ENCODE peak calls at places on chromosomes 4 and X, in eight cellular contexts. D is tibial artery; R is lower lobe of right lung; L is CD8-positive, alpha-beta memory T cell; Z is foreskin keratinocyte; G is brain microvascular endothelial cell; Y is left lung; F is upper lobe of right lung. J is an unnamed sample.

GRCh38 chr4:109125084-109125483 is 177.4 kb downstream of the COL25A1 start:
- DNase-seq in D (no peak), R (no peak), L (no peak), Z (no peak), G (no peak), Y (no peak), F (no peak), J (no peak)

GRCh38 chr4:3223346-3223745 is 25.6 kb upstream of the MSANTD1 start:
- DNase-seq in D (peak; percentile 46), R (peak; percentile 37), L (no peak), Z (no peak), G (no peak), Y (no peak), F (peak; percentile 42), J (no peak)

GRCh38 chr4:159401791-159402380 is 299.0 kb downstream of the RAPGEF2 start:
- DNase-seq in D (no peak), R (no peak), L (no peak), Z (peak; percentile 86), G (peak; percentile 93), Y (no peak), F (no peak), J (peak; percentile 34)

GRCh38 chr4:102535398-102536082 is 34.4 kb downstream of the NFKB1 start:
- DNase-seq in D (no peak), R (no peak), L (no peak), Z (peak; percentile 29), G (peak; percentile 42), Y (no peak), F (no peak), J (no peak)

GRCh38 chr4:4575284-4576211 is 33.7 kb upstream of the STX18 start:
- DNase-seq in D (peak; percentile 70), R (peak; percentile 84), L (peak; percentile 57), Z (no peak), G (peak; percentile 6), Y (peak; percentile 78), F (peak; percentile 90), J (no peak)

GRCh38 chr4:158588285-158588684 is 66.6 kb downstream of the RXFP1 start:
- DNase-seq in D (no peak), R (no peak), L (no peak), Z (no peak), G (no peak), Y (no peak), F (no peak), J (no peak)

GRCh38 chr4:150722908-150723362 is 141.0 kb downstream of the MAB21L2 start:
- DNase-seq in D (peak; percentile 97), R (peak; percentile 79), L (no peak), Z (peak; percentile 21), G (peak; percentile 62), Y (peak; percentile 82), F (peak; percentile 86), J (no peak)

GRCh38 chrX:124493984-124494383 is 147.6 kb downstream of the SH2D1A start:
- DNase-seq in D (no peak), R (no peak), L (no peak), Z (no peak), G (no peak), Y (no peak), F (no peak), J (no peak)

GRCh38 chr4:161823450-161823849 is 340.4 kb downstream of the FSTL5 start:
- DNase-seq in D (no peak), R (no peak), L (no peak), Z (no peak), G (no peak), Y (no peak), F (no peak), J (no peak)

GRCh38 chr4:113327513-113327912 is 278.1 kb downstream of the ANK2 start:
- DNase-seq in D (no peak), R (no peak), L (no peak), Z (no peak), G (no peak), Y (no peak), F (no peak), J (no peak)

GRCh38 chr4:16437836-16438235 is 211.6 kb upstream of the TAPT1 start:
- DNase-seq in D (no peak), R (no peak), L (no peak), Z (no peak), G (peak; percentile 16), Y (no peak), F (no peak), J (no peak)

GRCh38 chr4:177505171-177505615 is 63.0 kb upstream of the AGA start:
- DNase-seq in D (no peak), R (no peak), L (no peak), Z (no peak), G (no peak), Y (no peak), F (no peak), J (no peak)

GRCh38 chr4:107666134-107666533 is 53.9 kb downstream of the PAPSS1 start:
- DNase-seq in D (no peak), R (no peak), L (no peak), Z (no peak), G (no peak), Y (no peak), F (no peak), J (no peak)

GRCh38 chr4:84177831-84178230 is 321.3 kb downstream of the NKX6-1 start:
- DNase-seq in D (no peak), R (no peak), L (no peak), Z (no peak), G (no peak), Y (no peak), F (no peak), J (no peak)

GRCh38 chrX:46837543-46838481 is 969 bp downstream of the RP2 start:
- DNase-seq in D (no peak), R (no peak), L (no peak), Z (no peak), G (no peak), Y (no peak), F (no peak), J (no peak)

GRCh38 chrX:97587171-97587570 is 703.5 kb downstream of the RPA4 start:
- DNase-seq in D (no peak), R (no peak), L (no peak), Z (no peak), G (no peak), Y (no peak), F (no peak), J (no peak)
- H3K27ac ChIP-seq in D (no peak overlapping the region), R (no peak overlapping the region), L (no peak overlapping the region), Z (no peak overlapping the region), G (no peak overlapping the region), Y (no peak overlapping the region), F (no peak overlapping the region), J (no peak overlapping the region)

GRCh38 chrX:77785400-77785745 is 643 bp downstream of the ATRX start:
- DNase-seq in D (no peak), R (no peak), L (no peak), Z (no peak), G (no peak), Y (no peak), F (no peak), J (no peak)
- H3K27ac ChIP-seq in D (peak overlapping the region; percentile 81), R (peak overlapping the region; percentile 90), L (peak overlapping the region; percentile 47), Z (no peak overlapping the region), G (no peak overlapping the region), Y (peak overlapping the region; percentile 91), F (peak overlapping the region; percentile 30), J (peak overlapping the region; percentile 64)

GRCh38 chrX:71534773-71535544 is 2.1 kb downstream of the OGT start:
- DNase-seq in D (no peak), R (no peak), L (no peak), Z (no peak), G (no peak), Y (no peak), F (no peak), J (no peak)
- H3K27ac ChIP-seq in D (peak overlapping the region; percentile 92), R (peak overlapping the region; percentile 85), L (peak overlapping the region; percentile 89), Z (peak overlapping the region; percentile 96), G (no peak overlapping the region), Y (peak overlapping the region; percentile 86), F (peak overlapping the region; percentile 90), J (no peak overlapping the region)

GRCh38 chr4:145732416-145732815 is 52.5 kb downstream of the C4orf51 start:
- DNase-seq in D (no peak), R (no peak), L (no peak), Z (no peak), G (no peak), Y (no peak), F (no peak), J (no peak)
- H3K27ac ChIP-seq in D (peak overlapping the region; percentile 99), R (peak overlapping the region; percentile 90), L (no peak overlapping the region), Z (peak overlapping the region; percentile 91), G (peak overlapping the region; percentile 96), Y (peak overlapping the region; percentile 98), F (peak overlapping the region; percentile 92), J (peak overlapping the region; percentile 95)